ENCODE peak calls at places on chromosomes 1 and 21, in four cellular contexts. I is midbrain; N is germinal center; H is stimulated activated CD8-positive, alpha-beta memory T cell treated with anti-CD3 and anti-CD28 coated beads, Interleukin-15, amount 100 ng/mL, for 4 hours. J is an unnamed sample.

GRCh38 chr1:23537296-23537993 is 6.4 kb upstream of the E2F2 start:
- DNase-seq in I (no peak), H (no peak), N (no peak), J (no peak)

GRCh38 chr21:29499734-29500343 is 201.1 kb downstream of the BACH1 start:
- DNase-seq in I (peak), N (peak), H (no peak), J (peak)

GRCh38 chr1:145707183-145707867 is at the start of gene PDZK1:
- DNase-seq in N (no peak), I (no peak), H (no peak), J (no peak)

GRCh38 chr1:182617734-182618288 is 13.6 kb upstream of the RGS16 start:
- DNase-seq in I (no peak), N (no peak), H (no peak), J (no peak)

GRCh38 chr1:31703431-31704260 is at the start of gene COL16A1:
- DNase-seq in H (no peak), N (peak), I (peak), J (no peak)

GRCh38 chr1:53478186-53478585 is 19.0 kb downstream of the DMRTB1 start:
- DNase-seq in N (no peak), I (no peak), H (no peak), J (no peak)

GRCh38 chr21:35540950-35541632 is 492.0 kb upstream of the RUNX1 start:
- DNase-seq in N (no peak), I (no peak), H (no peak), J (no peak)

GRCh38 chr1:19178734-19179398 is 31.2 kb downstream of the UBR4 start:
- DNase-seq in I (no peak), H (no peak), N (no peak), J (no peak)

J was measured in ELF-1.